ENCODE peak calls at places on chromosomes 1 and 21, in four cellular contexts. M is mucosa of gallbladder, D is kidney epithelial cell, Y is pancreas. U is an unnamed sample.

GRCh38 chr1:162676767-162677166 is 44.5 kb downstream of the DDR2 start:
- DNase-seq in M (no peak), D (no peak), Y (no peak), U (no peak)

GRCh38 chr1:90045853-90046563 is 51.1 kb downstream of the ZNF326 start:
- DNase-seq in M (no peak), D (no peak), Y (no peak), U (no peak)

GRCh38 chr1:2208309-2209239 is 14.0 kb upstream of the FAAP20 start:
- DNase-seq in M (peak; percentile 77), D (no peak), Y (peak; percentile 85), U (no peak)

GRCh38 chr1:27686223-27686990 is 14.4 kb upstream of the IFI6 start:
- DNase-seq in M (peak; percentile 68), D (no peak), Y (no peak), U (no peak)

GRCh38 chr1:207935166-207935583 is 24.2 kb upstream of the CD34 start:
- DNase-seq in M (peak; percentile 57), D (peak; percentile 23), Y (no peak), U (no peak)

GRCh38 chr1:234437423-234438171 is 41.4 kb downstream of the TARBP1 start:
- DNase-seq in M (no peak), D (peak; percentile 16), Y (peak; percentile 29), U (no peak)

GRCh38 chr1:205504311-205505075 is at the start of gene CDK18:
- DNase-seq in M (peak; percentile 88), D (no peak), Y (peak; percentile 85), U (no peak)

GRCh38 chr1:245316791-245317190 is 162.0 kb downstream of the KIF26B start:
- DNase-seq in M (no peak), D (no peak), Y (no peak), U (no peak)

GRCh38 chr21:46222436-46223116 is 6.0 kb downstream of the LSS start:
- DNase-seq in M (no peak), D (no peak), Y (peak; percentile 24), U (no peak)

GRCh38 chr1:58848818-58849411 is 65.1 kb upstream of the JUN start:
- DNase-seq in M (peak; percentile 53), D (peak; percentile 97), Y (peak; percentile 45), U (no peak)

GRCh38 chr1:154716012-154716411 is 108.0 kb upstream of the ADAR start:
- DNase-seq in M (no peak), D (no peak), Y (no peak), U (peak; percentile 42)

GRCh38 chr21:15281714-15282113 is 216.9 kb upstream of the NRIP1 start:
- DNase-seq in M (no peak), D (no peak), Y (no peak), U (no peak)

GRCh38 chr21:45723049-45723958 is 79.8 kb downstream of the PCBP3 start:
- DNase-seq in M (no peak), D (no peak), Y (no peak), U (no peak)

GRCh38 chr21:35478096-35479080 is 429.3 kb upstream of the RUNX1 start:
- DNase-seq in M (no peak), D (no peak), Y (no peak), U (no peak)

U was measured in GM18507.